ENCODE peak calls at places on chromosome 10, in five cellular contexts. H, U, D, A and R are unnamed samples.

GRCh38 chr10:43809211-43809930 is 160.7 kb upstream of the ZNF32 start:
- DNase-seq in D (peak; percentile 96), A (no peak), H (no peak), U (no peak), R (no peak)

GRCh38 chr10:52331759-52332364 is 17.8 kb downstream of the DKK1 start:
- DNase-seq in D (no peak), U (no peak), A (no peak), H (no peak), R (no peak)

GRCh38 chr10:105650311-105650710 is 1009.2 kb downstream of the SORCS3 start:
- DNase-seq in H (no peak), A (no peak), D (no peak), U (no peak), R (no peak)

GRCh38 chr10:46229144-46229563 is 57.6 kb upstream of the ANTXRL start:
- DNase-seq in H (no peak), D (peak; percentile 37), U (peak; percentile 82), A (no peak), R (no peak)

GRCh38 chr10:91127341-91128082 is 93.0 kb upstream of the PCGF5 start:
- DNase-seq in U (no peak), D (no peak), A (no peak), H (no peak), R (no peak)

GRCh38 chr10:102612964-102613275 is 31.4 kb upstream of the TRIM8 start:
- DNase-seq in H (no peak), U (no peak), A (no peak), D (no peak), R (no peak)

GRCh38 chr10:5570007-5570655 is 45.4 kb downstream of the CALML3 start:
- DNase-seq in D (no peak), H (no peak), A (no peak), U (no peak), R (no peak)

GRCh38 chr10:36173364-36173763 is 531.3 kb upstream of the FZD8 start:
- DNase-seq in D (no peak), H (no peak), A (no peak), U (no peak), R (no peak)

GRCh38 chr10:97463363-97464132 is 17.6 kb downstream of the ZDHHC16 start:
- DNase-seq in U (peak; percentile 82), H (peak; percentile 40), D (peak; percentile 88), A (peak; percentile 64), R (peak; percentile 72)

GRCh38 chr10:19819419-19820033 is 3.3 kb downstream of the PLXDC2 start:
- DNase-seq in U (peak; percentile 41), H (no peak), A (no peak), D (peak; percentile 82), R (no peak)

GRCh38 chr10:31242902-31243301 is 76.1 kb upstream of the ZEB1 start:
- DNase-seq in U (no peak), D (peak; percentile 80), A (no peak), H (peak; percentile 86), R (no peak)

GRCh38 chr10:88158506-88159123 is 295.2 kb downstream of the PTEN start:
- DNase-seq in D (peak; percentile 32), U (no peak), A (no peak), H (no peak), R (no peak)

GRCh38 chr10:97185326-97186058 is at the start of gene SLIT1:
- DNase-seq in A (no peak), D (no peak), H (no peak), U (peak; percentile 89), R (no peak)

GRCh38 chr10:126935263-126935946 is 30.2 kb downstream of the DOCK1 start:
- DNase-seq in D (no peak), U (peak; percentile 10), H (no peak), A (no peak), R (no peak)

GRCh38 chr10:65952086-65952485 is 973.8 kb upstream of the LRRTM3 start:
- DNase-seq in A (no peak), D (no peak), H (no peak), U (no peak), R (no peak)

GRCh38 chr10:47173929-47174442 is 126.0 kb upstream of the GDF10 start:
- DNase-seq in U (no peak), D (no peak), H (no peak), A (no peak), R (no peak)

GRCh38 chr10:104925232-104925851 is 284.3 kb downstream of the SORCS3 start:
- DNase-seq in H (peak; percentile 66), D (peak; percentile 35), A (peak; percentile 22), U (peak; percentile 48), R (peak; percentile 35)

GRCh38 chr10:15419279-15419874 is 48.3 kb upstream of the FAM171A1 start:
- DNase-seq in A (peak; percentile 35), U (peak; percentile 53), D (peak; percentile 81), H (peak; percentile 48), R (no peak)

GRCh38 chr10:59173414-59173813 is 3.0 kb upstream of the PHYHIPL start:
- DNase-seq in A (no peak), H (no peak), U (no peak), D (no peak), R (no peak)

GRCh38 chr10:98748298-98748697 is 301.6 kb upstream of the HPS1 start:
- DNase-seq in H (peak; percentile 37), A (peak; percentile 25), D (peak; percentile 38), U (peak; percentile 13), R (no peak)

GRCh38 chr10:116053910-116054309 is 219.1 kb downstream of the GFRA1 start:
- DNase-seq in D (no peak), A (no peak), U (peak; percentile 31), H (no peak), R (no peak)

GRCh38 chr10:62384057-62384446 is 9.9 kb downstream of the ZNF365 start:
- DNase-seq in A (no peak), H (peak; percentile 85), D (peak; percentile 70), U (no peak), R (no peak)

GRCh38 chr10:69123306-69123746 is 652 bp upstream of the VPS26A start:
- DNase-seq in H (peak; percentile 41), A (no peak), U (peak; percentile 68), D (peak; percentile 87), R (no peak)

GRCh38 chr10:117541909-117542705 is 439 bp upstream of the EMX2 start:
- DNase-seq in A (no peak), D (peak; percentile 21), U (peak; percentile 97), H (no peak), R (no peak)

GRCh38 chr10:5888843-5889623 is 660 bp downstream of the ANKRD16 start:
- DNase-seq in H (no peak), D (peak; percentile 65), A (no peak), U (peak; percentile 84), R (peak; percentile 37)

GRCh38 chr10:14954934-14955333 is 1.0 kb upstream of the DCLRE1C start:
- DNase-seq in U (no peak), H (no peak), D (no peak), A (no peak), R (no peak)

DNA sequence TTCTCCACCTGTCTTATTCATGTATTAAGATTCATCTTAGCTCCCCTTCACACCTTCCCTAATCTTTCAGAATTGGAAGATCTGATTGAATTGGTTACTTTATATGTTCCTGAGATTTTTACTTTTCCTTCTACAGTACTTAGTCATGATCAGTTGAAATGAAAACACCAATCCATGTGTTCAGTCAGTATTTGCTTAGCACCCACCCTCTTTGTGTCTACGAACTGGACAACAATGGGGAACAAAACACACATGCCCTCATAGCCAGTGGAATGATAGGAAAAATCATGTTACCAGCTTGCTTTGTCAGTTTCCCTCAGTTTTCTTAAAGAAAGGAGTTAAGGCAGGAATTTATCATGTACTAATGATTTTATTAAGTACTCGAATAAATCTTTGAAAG is 2.0 kb downstream of the MASTL start:
- DNase-seq in U (no peak), A (no peak), D (no peak), H (no peak), R (no peak)
- H3K36me3 ChIP-seq in U (peaks cover 18% of the 10 kb centered on the region), A (peaks cover 12% of the 10 kb centered on the region), D (peaks cover 33% of the 10 kb centered on the region), H (peaks cover 26% of the 10 kb centered on the region), R (peaks cover 1% of the 10 kb centered on the region)

DNA sequence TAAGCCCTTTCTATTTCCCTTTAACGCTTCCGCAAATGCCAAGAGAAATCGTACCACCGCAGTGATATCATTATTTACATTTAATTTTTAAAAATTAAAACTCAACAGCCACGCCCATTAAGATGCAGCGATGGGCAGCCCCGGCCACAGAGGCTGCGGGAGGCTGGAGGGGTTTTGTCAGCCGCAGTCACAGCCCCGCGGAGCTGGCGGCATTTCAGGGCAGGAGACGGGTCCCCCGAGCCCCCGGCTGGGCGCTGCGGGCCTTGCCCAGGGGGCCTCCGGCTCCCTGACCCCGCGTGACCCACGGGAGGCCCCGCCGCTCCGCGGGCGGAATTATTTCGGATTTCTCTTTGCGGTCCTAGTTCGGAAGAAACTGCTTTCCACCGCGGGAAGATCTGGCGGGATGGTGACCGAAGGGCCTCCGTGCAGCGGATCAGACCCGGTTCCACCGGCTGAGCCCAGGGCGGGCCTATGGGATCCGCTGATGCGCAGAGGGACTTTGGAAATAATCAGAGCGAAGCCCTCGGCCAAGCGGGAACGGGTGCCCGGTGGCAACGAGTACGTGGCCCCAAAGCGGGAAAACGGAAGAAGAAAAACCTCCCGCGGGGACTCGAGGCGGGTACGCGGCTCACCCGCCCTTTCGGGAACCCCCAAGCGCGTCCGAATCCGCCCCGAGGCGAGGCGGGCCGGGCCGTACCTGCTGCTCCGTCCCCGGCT is 1.9 kb downstream of the NKX6-2 start:
- DNase-seq in A (no peak), U (peak; percentile 84), D (no peak), H (no peak), R (no peak)
- H3K4me3 ChIP-seq in A (no peak overlapping the region), U (no peak overlapping the region), D (no peak overlapping the region), H (no peak overlapping the region), R (no peak overlapping the region)

GRCh38 chr10:16679511-16679910 is 137.7 kb downstream of the RSU1 start:
- DNase-seq in A (no peak), U (no peak), H (no peak), D (no peak), R (no peak)
- H3K36me3 ChIP-seq in A (no peaks in the 10 kb centered on the region), U (no peaks in the 10 kb centered on the region), H (no peaks in the 10 kb centered on the region), D (peaks cover 14% of the 10 kb centered on the region), R (peaks cover 1% of the 10 kb centered on the region)

DNA sequence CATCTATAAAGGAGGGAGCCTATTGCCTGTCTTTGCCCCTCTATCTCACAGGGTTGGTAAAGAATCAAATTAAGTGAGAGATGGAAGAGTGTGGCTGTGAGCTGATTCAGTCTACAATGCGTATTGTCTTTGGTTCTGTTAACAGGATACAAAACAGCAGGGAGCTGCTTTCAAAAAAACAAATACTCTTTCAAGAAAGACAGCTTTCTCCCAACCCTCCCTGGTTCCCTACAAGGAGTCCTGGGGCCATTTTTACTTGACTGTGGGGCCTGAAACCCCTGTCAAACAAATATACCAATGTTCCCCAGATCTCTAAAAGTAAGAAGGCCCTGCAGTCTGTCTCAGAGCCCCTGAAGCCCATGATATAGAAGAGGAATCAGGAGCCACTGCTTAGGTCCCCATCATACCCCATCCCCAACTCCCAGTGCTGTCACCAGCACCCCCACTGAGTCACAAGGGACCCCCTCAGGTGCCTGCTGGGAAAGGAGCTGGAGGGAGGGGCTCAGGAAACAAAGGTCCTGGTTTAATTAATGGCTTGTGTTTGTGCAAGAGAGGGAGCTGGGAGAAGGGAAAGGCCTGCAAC is 182.1 kb upstream of the GHITM start:
- DNase-seq in D (no peak), A (no peak), U (peak; percentile 41), H (no peak), R (no peak)
- H3K4me3 ChIP-seq in D (no peak overlapping the region), A (no peak overlapping the region), U (no peak overlapping the region), H (no peak overlapping the region), R (no peak overlapping the region)

GRCh38 chr10:10814103-10814502 is 203.6 kb upstream of the CELF2 start:
- DNase-seq in H (no peak), A (no peak), D (no peak), U (no peak), R (no peak)
- H3K36me3 ChIP-seq in H (no peaks in the 10 kb centered on the region), A (no peaks in the 10 kb centered on the region), D (no peaks in the 10 kb centered on the region), U (no peaks in the 10 kb centered on the region), R (no peaks in the 10 kb centered on the region)